ENCODE peak calls at places on chromosomes 11 and 22, in eight cellular contexts. Q is activated gamma-delta T cell, A is SW480, T is esophagus squamous epithelium, X is A549, P is NT2/D1, W is AG08395, M is stromal cell of bone marrow. U is an unnamed sample.

GRCh38 chr11:9057032-9057431 is 34.4 kb downstream of the SCUBE2 start:
- DNase-seq in Q (no peak), A (no peak), T (no peak), X (no peak), P (no peak), W (no peak), M (peak), U (no peak)

GRCh38 chr11:128701086-128701485 is 7.2 kb downstream of the FLI1 start:
- DNase-seq in Q (no peak), A (no peak), T (no peak), X (no peak), P (no peak), W (peak), M (peak), U (peak)

GRCh38 chr11:74307409-74307808 is 4.0 kb downstream of the P4HA3 start:
- DNase-seq in Q (no peak), A (no peak), T (no peak), X (no peak), P (no peak), W (no peak), M (peak), U (no peak)

GRCh38 chr11:62394825-62395538 is 23.9 kb upstream of the SCGB1A1 start:
- DNase-seq in Q (no peak), A (peak), T (no peak), X (peak), P (peak), W (peak), M (peak), U (peak)

GRCh38 chr11:16741473-16741872 is 3.0 kb downstream of the C11orf58 start:
- DNase-seq in Q (no peak), A (no peak), T (no peak), X (peak), P (no peak), W (no peak), M (no peak), U (no peak)

GRCh38 chr22:46742576-46743221 is 4.6 kb upstream of the CERK start:
- DNase-seq in Q (no peak), A (no peak), T (no peak), X (peak), P (no peak), W (no peak), M (no peak), U (peak)

GRCh38 chr11:45106440-45106839 is 40.0 kb upstream of the PRDM11 start:
- DNase-seq in Q (no peak), A (no peak), T (no peak), X (no peak), P (no peak), W (no peak), M (no peak), U (no peak)

GRCh38 chr11:63890368-63890767 is 26.6 kb downstream of the RCOR2 start:
- DNase-seq in Q (no peak), A (no peak), T (no peak), X (no peak), P (no peak), W (no peak), M (no peak), U (no peak)

GRCh38 chr11:127074151-127074761 is 73.7 kb upstream of the KIRREL3 start:
- DNase-seq in Q (no peak), A (peak), T (no peak), X (peak), P (peak), W (peak), M (no peak), U (peak)

GRCh38 chr11:92556435-92556834 is 331.8 kb downstream of the FAT3 start:
- DNase-seq in Q (no peak), A (peak), T (no peak), X (peak), P (no peak), W (no peak), M (peak), U (no peak)

GRCh38 chr11:1763336-1763795 is 361 bp downstream of the CTSD start:
- DNase-seq in Q (no peak), A (no peak), T (no peak), X (no peak), P (no peak), W (no peak), M (no peak), U (peak)

GRCh38 chr22:50245214-50246072 is 620 bp upstream of the TUBGCP6 start:
- DNase-seq in Q (no peak), A (no peak), T (no peak), X (no peak), P (no peak), W (no peak), M (no peak), U (peak)

GRCh38 chr11:30586251-30587144 is at the start of gene MPPED2:
- DNase-seq in Q (no peak), A (peak), T (no peak), X (peak), P (peak), W (peak), M (no peak), U (peak)

U was measured in osteoblast.